ENCODE peak calls at places on chromosome 21, in nine cellular contexts. One of them, this sample, is unnamed.

GRCh38 chr21:39003982-39004775 is 179.1 kb downstream of the PSMG1 start:
- DNase-seq in stromal cell of bone marrow: peak; percentile 67
- DNase-seq in GM19239: no peak
- DNase-seq in NAMALWA: no peak
- DNase-seq in ELR: peak; percentile 79
- DNase-seq in right cardiac atrium: no peak
- DNase-seq in T-helper 1 cell: no peak
- DNase-seq in HAP-1: no peak
- DNase-seq in GDM1: no peak
- DNase-seq in this sample: no peak

GRCh38 chr21:43189936-43190335 is 21.1 kb downstream of the CRYAA start:
- DNase-seq in stromal cell of bone marrow: no peak
- DNase-seq in T-helper 1 cell: no peak
- DNase-seq in NAMALWA: no peak
- DNase-seq in HAP-1: no peak
- DNase-seq in right cardiac atrium: no peak
- DNase-seq in GDM1: no peak
- DNase-seq in GM19239: no peak
- DNase-seq in ELR: no peak
- DNase-seq in this sample: no peak

GRCh38 chr21:25536752-25537151 is 70.5 kb downstream of the MRPL39 start:
- DNase-seq in stromal cell of bone marrow: no peak
- DNase-seq in right cardiac atrium: no peak
- DNase-seq in ELR: no peak
- DNase-seq in GM19239: no peak
- DNase-seq in HAP-1: no peak
- DNase-seq in GDM1: no peak
- DNase-seq in NAMALWA: no peak
- DNase-seq in T-helper 1 cell: no peak
- DNase-seq in this sample: no peak

GRCh38 chr21:43289966-43290365 is 121.2 kb downstream of the CRYAA start:
- DNase-seq in GM19239: no peak
- DNase-seq in ELR: no peak
- DNase-seq in GDM1: no peak
- DNase-seq in NAMALWA: no peak
- DNase-seq in stromal cell of bone marrow: no peak
- DNase-seq in HAP-1: no peak
- DNase-seq in T-helper 1 cell: no peak
- DNase-seq in right cardiac atrium: peak; percentile 4
- DNase-seq in this sample: no peak

GRCh38 chr21:36113647-36114428 is 21.0 kb upstream of the CBR3 start:
- DNase-seq in ELR: no peak
- DNase-seq in GDM1: no peak
- DNase-seq in T-helper 1 cell: peak; percentile 65
- DNase-seq in stromal cell of bone marrow: no peak
- DNase-seq in GM19239: no peak
- DNase-seq in right cardiac atrium: no peak
- DNase-seq in HAP-1: no peak
- DNase-seq in NAMALWA: no peak
- DNase-seq in this sample: no peak

GRCh38 chr21:37416914-37417313 is 50.3 kb downstream of the DYRK1A start:
- DNase-seq in ELR: no peak
- DNase-seq in GDM1: no peak
- DNase-seq in T-helper 1 cell: no peak
- DNase-seq in stromal cell of bone marrow: no peak
- DNase-seq in NAMALWA: no peak
- DNase-seq in right cardiac atrium: no peak
- DNase-seq in GM19239: no peak
- DNase-seq in HAP-1: no peak
- DNase-seq in this sample: no peak

GRCh38 chr21:42040411-42041180 is 30.4 kb upstream of the ZBTB21 start:
- DNase-seq in right cardiac atrium: no peak
- DNase-seq in GDM1: no peak
- DNase-seq in HAP-1: no peak
- DNase-seq in GM19239: no peak
- DNase-seq in NAMALWA: no peak
- DNase-seq in stromal cell of bone marrow: peak; percentile 98
- DNase-seq in T-helper 1 cell: no peak
- DNase-seq in ELR: peak; percentile 100
- DNase-seq in this sample: no peak

GRCh38 chr21:16502897-16503296 is 773.1 kb downstream of the USP25 start:
- DNase-seq in GM19239: no peak
- DNase-seq in NAMALWA: no peak
- DNase-seq in ELR: no peak
- DNase-seq in stromal cell of bone marrow: no peak
- DNase-seq in right cardiac atrium: no peak
- DNase-seq in GDM1: no peak
- DNase-seq in T-helper 1 cell: no peak
- DNase-seq in HAP-1: no peak
- DNase-seq in this sample: no peak

GRCh38 chr21:33813832-33814231 is 101.8 kb downstream of the ATP5PO start:
- DNase-seq in GDM1: no peak
- DNase-seq in T-helper 1 cell: no peak
- DNase-seq in right cardiac atrium: no peak
- DNase-seq in ELR: no peak
- DNase-seq in NAMALWA: no peak
- DNase-seq in GM19239: no peak
- DNase-seq in HAP-1: no peak
- DNase-seq in stromal cell of bone marrow: no peak
- DNase-seq in this sample: peak; percentile 83

GRCh38 chr21:45827881-45828579 is 153.5 kb upstream of the COL6A1 start:
- DNase-seq in GM19239: no peak
- DNase-seq in stromal cell of bone marrow: no peak
- DNase-seq in T-helper 1 cell: no peak
- DNase-seq in ELR: no peak
- DNase-seq in HAP-1: no peak
- DNase-seq in NAMALWA: no peak
- DNase-seq in right cardiac atrium: no peak
- DNase-seq in GDM1: no peak
- DNase-seq in this sample: no peak

GRCh38 chr21:45364464-45365185 is 40.3 kb upstream of the COL18A1 start:
- DNase-seq in right cardiac atrium: peak; percentile 75
- DNase-seq in ELR: peak; percentile 76
- DNase-seq in HAP-1: no peak
- DNase-seq in stromal cell of bone marrow: peak; percentile 38
- DNase-seq in T-helper 1 cell: no peak
- DNase-seq in GM19239: no peak
- DNase-seq in GDM1: no peak
- DNase-seq in NAMALWA: no peak
- DNase-seq in this sample: no peak

GRCh38 chr21:26405735-26406361 is 167.2 kb downstream of the CYYR1 start:
- DNase-seq in T-helper 1 cell: no peak
- DNase-seq in stromal cell of bone marrow: peak; percentile 56
- DNase-seq in right cardiac atrium: no peak
- DNase-seq in ELR: peak; percentile 88
- DNase-seq in GDM1: no peak
- DNase-seq in GM19239: no peak
- DNase-seq in HAP-1: peak; percentile 31
- DNase-seq in NAMALWA: peak; percentile 2
- DNase-seq in this sample: peak; percentile 21

GRCh38 chr21:25733859-25734653 is 648 bp downstream of the ATP5PF start:
- DNase-seq in NAMALWA: peak; percentile 66
- DNase-seq in ELR: peak; percentile 47
- DNase-seq in T-helper 1 cell: peak; percentile 14
- DNase-seq in GM19239: no peak
- DNase-seq in HAP-1: peak; percentile 23
- DNase-seq in right cardiac atrium: no peak
- DNase-seq in stromal cell of bone marrow: peak; percentile 13
- DNase-seq in GDM1: no peak
- DNase-seq in this sample: no peak

GRCh38 chr21:15439726-15440125 is 290.1 kb upstream of the USP25 start:
- DNase-seq in ELR: no peak
- DNase-seq in stromal cell of bone marrow: no peak
- DNase-seq in right cardiac atrium: no peak
- DNase-seq in HAP-1: no peak
- DNase-seq in NAMALWA: no peak
- DNase-seq in T-helper 1 cell: no peak
- DNase-seq in GM19239: no peak
- DNase-seq in GDM1: no peak
- DNase-seq in this sample: no peak

GRCh38 chr21:18743523-18743922 is 339.9 kb upstream of the TMPRSS15 start:
- DNase-seq in GM19239: no peak
- DNase-seq in T-helper 1 cell: no peak
- DNase-seq in right cardiac atrium: no peak
- DNase-seq in ELR: no peak
- DNase-seq in stromal cell of bone marrow: no peak
- DNase-seq in HAP-1: no peak
- DNase-seq in GDM1: no peak
- DNase-seq in NAMALWA: no peak
- DNase-seq in this sample: no peak

GRCh38 chr21:27024971-27025370 is 58.1 kb upstream of the ADAMTS5 start:
- DNase-seq in GM19239: no peak
- DNase-seq in right cardiac atrium: no peak
- DNase-seq in HAP-1: no peak
- DNase-seq in stromal cell of bone marrow: no peak
- DNase-seq in GDM1: no peak
- DNase-seq in T-helper 1 cell: no peak
- DNase-seq in NAMALWA: no peak
- DNase-seq in ELR: no peak
- DNase-seq in this sample: no peak

GRCh38 chr21:29025328-29025713 is 853 bp downstream of the USP16 start:
- DNase-seq in NAMALWA: peak; percentile 27
- DNase-seq in GM19239: no peak
- DNase-seq in GDM1: no peak
- DNase-seq in right cardiac atrium: no peak
- DNase-seq in T-helper 1 cell: no peak
- DNase-seq in ELR: peak; percentile 56
- DNase-seq in stromal cell of bone marrow: no peak
- DNase-seq in HAP-1: no peak
- DNase-seq in this sample: no peak

GRCh38 chr21:46253610-46254124 is 25.1 kb upstream of the LSS start:
- DNase-seq in T-helper 1 cell: peak; percentile 14
- DNase-seq in HAP-1: no peak
- DNase-seq in ELR: no peak
- DNase-seq in GM19239: no peak
- DNase-seq in right cardiac atrium: no peak
- DNase-seq in NAMALWA: peak; percentile 94
- DNase-seq in stromal cell of bone marrow: peak; percentile 1
- DNase-seq in GDM1: peak; percentile 81
- DNase-seq in this sample: no peak

GRCh38 chr21:31008355-31008754 is 29.9 kb downstream of the KRTAP19-8 start:
- DNase-seq in ELR: no peak
- DNase-seq in GDM1: no peak
- DNase-seq in right cardiac atrium: no peak
- DNase-seq in NAMALWA: no peak
- DNase-seq in HAP-1: no peak
- DNase-seq in GM19239: no peak
- DNase-seq in T-helper 1 cell: no peak
- DNase-seq in stromal cell of bone marrow: no peak
- DNase-seq in this sample: no peak

GRCh38 chr21:29660047-29660720 is 279.6 kb downstream of the GRIK1 start:
- DNase-seq in HAP-1: no peak
- DNase-seq in T-helper 1 cell: no peak
- DNase-seq in right cardiac atrium: no peak
- DNase-seq in ELR: no peak
- DNase-seq in GDM1: no peak
- DNase-seq in GM19239: no peak
- DNase-seq in stromal cell of bone marrow: no peak
- DNase-seq in NAMALWA: no peak
- DNase-seq in this sample: no peak

GRCh38 chr21:46219591-46220239 is 8.9 kb downstream of the LSS start:
- DNase-seq in right cardiac atrium: no peak
- DNase-seq in ELR: no peak
- DNase-seq in stromal cell of bone marrow: no peak
- DNase-seq in T-helper 1 cell: no peak
- DNase-seq in GDM1: no peak
- DNase-seq in GM19239: no peak
- DNase-seq in NAMALWA: no peak
- DNase-seq in HAP-1: no peak
- DNase-seq in this sample: peak; percentile 29

GRCh38 chr21:42848932-42849758 is 30.2 kb downstream of the WDR4 start:
- DNase-seq in NAMALWA: no peak
- DNase-seq in stromal cell of bone marrow: no peak
- DNase-seq in GM19239: no peak
- DNase-seq in HAP-1: no peak
- DNase-seq in ELR: no peak
- DNase-seq in T-helper 1 cell: no peak
- DNase-seq in right cardiac atrium: no peak
- DNase-seq in GDM1: no peak
- DNase-seq in this sample: no peak

GRCh38 chr21:19228241-19228640 is 824.7 kb upstream of the TMPRSS15 start:
- DNase-seq in NAMALWA: no peak
- DNase-seq in GDM1: no peak
- DNase-seq in GM19239: no peak
- DNase-seq in right cardiac atrium: no peak
- DNase-seq in ELR: no peak
- DNase-seq in stromal cell of bone marrow: no peak
- DNase-seq in T-helper 1 cell: no peak
- DNase-seq in HAP-1: peak; percentile 70
- DNase-seq in this sample: no peak

GRCh38 chr21:37681711-37682110 is 234.5 kb downstream of the KCNJ6 start:
- DNase-seq in NAMALWA: no peak
- DNase-seq in right cardiac atrium: no peak
- DNase-seq in T-helper 1 cell: no peak
- DNase-seq in GDM1: no peak
- DNase-seq in GM19239: no peak
- DNase-seq in HAP-1: no peak
- DNase-seq in ELR: no peak
- DNase-seq in stromal cell of bone marrow: no peak
- DNase-seq in this sample: no peak

GRCh38 chr21:20856926-20857325 is 141.3 kb upstream of the NCAM2 start:
- DNase-seq in GM19239: no peak
- DNase-seq in HAP-1: no peak
- DNase-seq in T-helper 1 cell: no peak
- DNase-seq in right cardiac atrium: no peak
- DNase-seq in ELR: no peak
- DNase-seq in NAMALWA: no peak
- DNase-seq in GDM1: no peak
- DNase-seq in stromal cell of bone marrow: no peak
- DNase-seq in this sample: no peak

GRCh38 chr21:46080171-46081021 is 17.5 kb upstream of the COL6A2 start:
- DNase-seq in right cardiac atrium: peak; percentile 78
- DNase-seq in ELR: no peak
- DNase-seq in HAP-1: no peak
- DNase-seq in NAMALWA: no peak
- DNase-seq in stromal cell of bone marrow: no peak
- DNase-seq in GM19239: no peak
- DNase-seq in T-helper 1 cell: no peak
- DNase-seq in GDM1: no peak
- DNase-seq in this sample: no peak

GRCh38 chr21:45466330-45467220 is 61.6 kb downstream of the COL18A1 start:
- DNase-seq in HAP-1: no peak
- DNase-seq in NAMALWA: no peak
- DNase-seq in stromal cell of bone marrow: no peak
- DNase-seq in ELR: no peak
- DNase-seq in GDM1: no peak
- DNase-seq in right cardiac atrium: peak; percentile 12
- DNase-seq in T-helper 1 cell: no peak
- DNase-seq in GM19239: no peak
- DNase-seq in this sample: no peak

GRCh38 chr21:31895069-31895851 is 22.4 kb downstream of the HUNK start:
- DNase-seq in GDM1: no peak
- DNase-seq in T-helper 1 cell: no peak
- DNase-seq in GM19239: no peak
- DNase-seq in NAMALWA: no peak
- DNase-seq in stromal cell of bone marrow: no peak
- DNase-seq in right cardiac atrium: no peak
- DNase-seq in HAP-1: no peak
- DNase-seq in ELR: no peak
- DNase-seq in this sample: no peak

GRCh38 chr21:37712204-37712934 is 203.9 kb downstream of the KCNJ6 start:
- DNase-seq in NAMALWA: peak; percentile 86
- DNase-seq in GM19239: peak; percentile 54
- DNase-seq in stromal cell of bone marrow: peak; percentile 68
- DNase-seq in HAP-1: peak; percentile 49
- DNase-seq in ELR: peak; percentile 79
- DNase-seq in T-helper 1 cell: no peak
- DNase-seq in right cardiac atrium: peak; percentile 63
- DNase-seq in GDM1: peak; percentile 33
- DNase-seq in this sample: peak; percentile 62

GRCh38 chr21:42674351-42674940 is 21.0 kb downstream of the PDE9A start:
- DNase-seq in NAMALWA: no peak
- DNase-seq in GDM1: peak; percentile 41
- DNase-seq in right cardiac atrium: peak; percentile 72
- DNase-seq in HAP-1: peak; percentile 34
- DNase-seq in ELR: no peak
- DNase-seq in T-helper 1 cell: no peak
- DNase-seq in stromal cell of bone marrow: no peak
- DNase-seq in GM19239: no peak
- DNase-seq in this sample: no peak

GRCh38 chr21:43323244-43324005 is 103.5 kb downstream of the SIK1 start:
- DNase-seq in stromal cell of bone marrow: no peak
- DNase-seq in HAP-1: no peak
- DNase-seq in NAMALWA: no peak
- DNase-seq in right cardiac atrium: peak; percentile 79
- DNase-seq in GM19239: no peak
- DNase-seq in ELR: no peak
- DNase-seq in T-helper 1 cell: no peak
- DNase-seq in GDM1: no peak
- DNase-seq in this sample: peak; percentile 98

This sample was measured in thyroid gland.